ENCODE peak calls at places on chromosomes 2 and 18, in seven cellular contexts. B is body of pancreas, R is left ventricle myocardium inferior, K is neuronal stem cell, Q is transverse colon, X is heart left ventricle, E is tibial artery. O is an unnamed sample.
A peak's percentile ranks its signal among the peaks of the same experiment; 100 is the strongest.

GRCh38 chr2:96209729-96210085 is 1.1 kb upstream of the STARD7 start:
- DNase-seq in X (no peak), R (no peak), Q (no peak), B (no peak), E (no peak), K (no peak), O (no peak)

GRCh38 chr2:24814498-24814897 is 21.3 kb downstream of the CENPO start:
- DNase-seq in X (no peak), K (no peak), B (no peak), E (no peak), R (no peak), Q (no peak), O (no peak)

GRCh38 chr2:10009271-10009810 is 34.0 kb upstream of the KLF11 start:
- DNase-seq in B (peak; percentile 56), K (no peak), E (no peak), Q (no peak), X (no peak), R (no peak), O (peak; percentile 29)

GRCh38 chr18:9434240-9434701 is 41.0 kb upstream of the RALBP1 start:
- DNase-seq in X (no peak), Q (no peak), B (no peak), E (no peak), R (no peak), K (peak; percentile 62), O (no peak)

GRCh38 chr2:99754215-99754614 is 264.4 kb upstream of the REV1 start:
- DNase-seq in X (no peak), K (no peak), B (no peak), R (no peak), E (no peak), Q (no peak), O (no peak)

GRCh38 chr18:25047983-25048382 is 304.0 kb downstream of the ZNF521 start:
- DNase-seq in K (no peak), Q (no peak), R (no peak), E (no peak), B (no peak), X (no peak), O (no peak)

GRCh38 chr2:54079331-54079730 is 36.1 kb upstream of the ACYP2 start:
- DNase-seq in K (no peak), R (no peak), E (no peak), B (no peak), X (no peak), Q (no peak), O (no peak)

GRCh38 chr2:43714164-43714563 is 37.9 kb upstream of the C1GALT1C1L start:
- DNase-seq in B (no peak), Q (no peak), R (no peak), K (no peak), X (no peak), E (no peak), O (no peak)

GRCh38 chr2:238694136-238694755 is 153.6 kb upstream of the TWIST2 start:
- DNase-seq in B (no peak), Q (no peak), E (no peak), R (no peak), X (no peak), K (no peak), O (no peak)

GRCh38 chr2:225422145-225422544 is 22.6 kb downstream of the NYAP2 start:
- DNase-seq in X (no peak), E (no peak), R (no peak), K (no peak), Q (no peak), B (no peak), O (no peak)

GRCh38 chr2:39377226-39377939 is 59.7 kb downstream of the MAP4K3 start:
- DNase-seq in X (no peak), R (no peak), Q (peak; percentile 35), K (no peak), E (no peak), B (no peak), O (no peak)

GRCh38 chr18:75727479-75727878 is 300.0 kb upstream of the SMIM21 start:
- DNase-seq in K (peak; percentile 26), R (peak; percentile 36), X (peak; percentile 37), Q (peak; percentile 14), B (peak; percentile 18), E (no peak), O (no peak)

GRCh38 chr2:219099319-219099718 is 38.6 kb upstream of the IHH start:
- DNase-seq in X (no peak), K (no peak), R (no peak), Q (no peak), E (no peak), B (no peak), O (no peak)

GRCh38 chr2:142044168-142044567 is 86.6 kb downstream of the LRP1B start:
- DNase-seq in E (no peak), Q (no peak), B (no peak), R (no peak), K (no peak), X (no peak), O (no peak)

GRCh38 chr2:165778653-165779451 is 15.2 kb downstream of the GALNT3 start:
- DNase-seq in Q (no peak), R (no peak), K (no peak), E (no peak), B (no peak), X (no peak), O (peak; percentile 60)

GRCh38 chr2:31219131-31219969 is 2.0 kb upstream of the CAPN14 start:
- DNase-seq in E (no peak), B (no peak), X (no peak), Q (no peak), R (no peak), K (no peak), O (no peak)

GRCh38 chr2:152481881-152482280 is 146.9 kb downstream of the FMNL2 start:
- DNase-seq in B (peak; percentile 33), R (no peak), K (no peak), X (no peak), E (no peak), Q (peak; percentile 34), O (no peak)

GRCh38 chr2:85410584-85411404 is 628 bp upstream of the CAPG start:
- DNase-seq in Q (no peak), X (no peak), K (no peak), B (no peak), R (no peak), E (no peak), O (no peak)

GRCh38 chr18:75210274-75211001 is at the start of gene TSHZ1:
- DNase-seq in R (no peak), B (peak; percentile 73), E (peak; percentile 72), Q (peak; percentile 80), K (peak; percentile 53), X (peak; percentile 58), O (peak; percentile 47)

GRCh38 chr2:206693399-206694137 is 24.6 kb downstream of the DYTN start:
- DNase-seq in K (peak; percentile 73), B (peak; percentile 19), Q (no peak), X (no peak), E (no peak), R (no peak), O (no peak)

GRCh38 chr2:38194751-38195150 is 118.8 kb upstream of the CYP1B1 start:
- DNase-seq in B (no peak), K (no peak), Q (no peak), X (no peak), R (no peak), E (no peak), O (no peak)

GRCh38 chr2:45458909-45459563 is 152.0 kb downstream of the SRBD1 start:
- DNase-seq in E (no peak), X (peak; percentile 30), B (peak; percentile 63), Q (peak; percentile 26), K (no peak), R (no peak), O (no peak)

GRCh38 chr2:16204791-16205620 is 264.7 kb downstream of the MYCN start:
- DNase-seq in Q (no peak), X (no peak), R (no peak), B (no peak), E (no peak), K (peak; percentile 59), O (no peak)

GRCh38 chr2:182744490-182744889 is 28.4 kb downstream of the DNAJC10 start:
- DNase-seq in Q (no peak), B (no peak), R (no peak), E (no peak), K (no peak), X (no peak), O (no peak)

GRCh38 chr2:39135678-39136259 is 14.9 kb upstream of the SOS1 start:
- DNase-seq in X (no peak), Q (no peak), R (no peak), B (no peak), E (no peak), K (no peak), O (no peak)

GRCh38 chr2:46504221-46504620 is 24.9 kb downstream of the TMEM247 start:
- DNase-seq in K (no peak), B (no peak), E (no peak), Q (no peak), R (no peak), X (no peak), O (no peak)
- H3K4me3 ChIP-seq in K (no peak overlapping the region), B (no peak overlapping the region), E (no peak overlapping the region), Q (no peak overlapping the region), R (no peak overlapping the region), X (no peak overlapping the region), O (no peak overlapping the region)

DNA sequence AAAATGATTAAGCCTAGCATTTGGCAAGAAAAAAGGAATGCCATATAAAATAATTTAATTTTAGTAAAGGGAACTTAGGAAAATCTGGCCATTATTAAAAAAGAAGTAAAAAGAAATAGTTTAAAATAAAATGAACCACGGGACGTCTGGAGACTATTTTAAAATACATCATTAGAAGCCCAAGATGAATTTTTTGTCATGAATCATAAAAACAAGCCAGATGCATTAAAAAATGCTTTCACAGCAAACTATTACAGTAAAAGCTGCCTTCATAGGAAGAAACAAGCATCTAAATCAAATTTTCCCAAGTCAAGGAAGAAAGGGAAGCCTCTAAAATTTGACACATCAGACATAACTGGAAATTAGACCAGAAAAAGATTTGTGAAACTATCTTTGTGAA is 33.0 kb downstream of the COL5A2 start:
- DNase-seq in E (no peak), R (no peak), X (no peak), K (no peak), B (no peak), Q (no peak), O (no peak)
- H3K4me1 ChIP-seq in E (no peaks in the 10 kb centered on the region), R (peaks cover 13% of the 10 kb centered on the region), X (no peaks in the 10 kb centered on the region), K (no peaks in the 10 kb centered on the region), B (no peaks in the 10 kb centered on the region), Q (no peaks in the 10 kb centered on the region), O (no peaks in the 10 kb centered on the region)

DNA sequence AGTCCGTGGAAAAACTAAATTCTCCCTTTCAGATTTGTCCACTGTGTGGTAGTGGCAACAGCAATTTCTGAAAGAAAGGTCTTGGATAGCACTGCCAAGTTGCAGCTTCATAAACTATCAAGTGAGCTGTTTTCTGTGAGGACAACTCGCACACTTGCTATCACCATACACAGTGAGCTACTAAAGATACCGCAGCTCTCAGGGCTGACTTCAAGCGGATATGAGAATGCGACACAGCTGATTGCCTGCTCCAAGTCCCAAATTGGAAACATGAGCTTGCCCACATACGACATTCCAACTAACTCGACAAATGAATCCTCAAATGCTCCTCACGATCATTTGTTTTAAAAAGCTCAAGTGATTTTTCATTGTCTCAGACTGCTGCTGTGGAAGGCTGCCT is 46.2 kb downstream of the E2F6 start:
- DNase-seq in R (no peak), Q (no peak), B (no peak), E (no peak), X (peak; percentile 64), K (no peak), O (no peak)
- H3K27ac ChIP-seq in R (peak overlapping the region; percentile 88), Q (no peak overlapping the region), B (no peak overlapping the region), E (no peak overlapping the region), X (peak overlapping the region; percentile 80), K (no peak overlapping the region), O (no peak overlapping the region)

GRCh38 chr18:59268127-59268721 is 5.0 kb downstream of the RAX start:
- DNase-seq in B (no peak), K (no peak), X (no peak), R (no peak), E (no peak), Q (no peak), O (no peak)
- H3K4me3 ChIP-seq in B (no peak overlapping the region), K (peak overlapping the region; percentile 52), X (no peak overlapping the region), R (peak overlapping the region; percentile 53), E (no peak overlapping the region), Q (no peak overlapping the region), O (no peak overlapping the region)

O was measured in left lung.